ENCODE peak calls at places on chromosome 11, in ten cellular contexts. P, S, C, Q, R, V, E, X, Y and U are unnamed samples.
A peak's percentile ranks its signal among the peaks of the same experiment; 100 is the strongest.

GRCh38 chr11:66015936-66016792 is 4.4 kb downstream of the CST6 start:
- DNase-seq in R (no peak), S (no peak), Y (no peak), Q (no peak), V (no peak), E (no peak), C (no peak), P (no peak), X (no peak), U (no peak)

GRCh38 chr11:19093976-19094375 is 23.0 kb upstream of the ZDHHC13 start:
- DNase-seq in X (no peak), P (no peak), E (no peak), R (no peak), S (peak; percentile 11), C (no peak), V (peak; percentile 73), Y (no peak), Q (no peak), U (no peak)

GRCh38 chr11:113023228-113023627 is 62.0 kb downstream of the NCAM1 start:
- DNase-seq in E (no peak), V (peak; percentile 52), C (no peak), P (no peak), Y (no peak), R (no peak), S (peak; percentile 6), Q (no peak), X (peak; percentile 27), U (peak; percentile 65)

GRCh38 chr11:1373536-1374214 is 16.1 kb upstream of the BRSK2 start:
- DNase-seq in E (no peak), S (no peak), C (no peak), Q (no peak), R (no peak), Y (no peak), V (peak; percentile 57), X (no peak), P (no peak), U (no peak)

GRCh38 chr11:5203366-5203765 is 2.9 kb upstream of the OR51V1 start:
- DNase-seq in P (no peak), Y (no peak), X (no peak), C (no peak), Q (no peak), R (no peak), S (no peak), E (no peak), V (no peak), U (no peak)

GRCh38 chr11:31109446-31109845 is 260.1 kb downstream of the DCDC1 start:
- DNase-seq in C (no peak), P (no peak), S (no peak), V (no peak), E (no peak), R (no peak), Q (no peak), X (no peak), Y (no peak), U (no peak)

GRCh38 chr11:133843454-133843987 is 1.8 kb downstream of the SPATA19 start:
- DNase-seq in E (no peak), Y (no peak), C (peak; percentile 49), Q (no peak), R (no peak), S (no peak), X (no peak), P (no peak), V (no peak), U (no peak)

GRCh38 chr11:131002145-131002544 is 85.9 kb upstream of the SNX19 start:
- DNase-seq in C (no peak), P (no peak), Y (no peak), X (no peak), R (no peak), E (no peak), S (no peak), Q (no peak), V (no peak), U (no peak)

GRCh38 chr11:61765550-61766253 is 13.3 kb downstream of the MYRF start:
- DNase-seq in E (no peak), S (no peak), R (no peak), X (no peak), C (no peak), Y (no peak), P (no peak), V (no peak), Q (no peak), U (no peak)

GRCh38 chr11:102347526-102348331 is 715 bp downstream of the BIRC2 start:
- DNase-seq in R (no peak), Y (peak; percentile 41), E (no peak), X (no peak), Q (no peak), S (peak; percentile 20), V (peak; percentile 44), P (peak; percentile 36), C (no peak), U (peak; percentile 4)

GRCh38 chr11:132139181-132139580 is 768.8 kb downstream of the NTM start:
- DNase-seq in Y (no peak), X (no peak), V (no peak), Q (no peak), C (no peak), R (no peak), P (no peak), E (no peak), S (no peak), U (no peak)

GRCh38 chr11:13140028-13140870 is 131.1 kb downstream of the RASSF10 start:
- DNase-seq in P (no peak), R (peak; percentile 87), Q (no peak), X (no peak), V (peak; percentile 28), S (no peak), Y (peak; percentile 72), C (no peak), E (no peak), U (no peak)

GRCh38 chr11:68480193-68480592 is 19.6 kb downstream of the PPP6R3 start:
- DNase-seq in X (no peak), S (no peak), P (no peak), E (no peak), Y (no peak), R (no peak), C (no peak), Q (no peak), V (no peak), U (no peak)

GRCh38 chr11:64340671-64341335 is 799 bp downstream of the CCDC88B start:
- DNase-seq in P (peak; percentile 87), S (peak; percentile 40), Q (peak; percentile 62), E (peak; percentile 82), X (no peak), C (no peak), V (no peak), R (no peak), Y (peak; percentile 17), U (no peak)

GRCh38 chr11:85718991-85719807 is 33.2 kb upstream of the CCDC89 start:
- DNase-seq in P (no peak), Y (no peak), E (no peak), S (no peak), C (peak; percentile 85), Q (no peak), R (peak; percentile 11), V (peak; percentile 100), X (peak; percentile 99), U (peak; percentile 100)

GRCh38 chr11:11915625-11916024 is 73.9 kb downstream of the USP47 start:
- DNase-seq in Y (no peak), C (no peak), R (no peak), E (no peak), P (no peak), V (no peak), S (no peak), Q (no peak), X (no peak), U (no peak)

GRCh38 chr11:122729139-122729538 is 73.6 kb downstream of the UBASH3B start:
- DNase-seq in S (no peak), P (peak; percentile 24), R (no peak), E (no peak), V (no peak), Y (no peak), Q (no peak), X (no peak), C (no peak), U (no peak)

GRCh38 chr11:66665369-66665768 is 12.3 kb downstream of the RBM4B start:
- DNase-seq in C (peak; percentile 70), R (no peak), V (no peak), Y (no peak), X (no peak), S (no peak), Q (no peak), E (no peak), P (no peak), U (no peak)

GRCh38 chr11:67031791-67032561 is 9.0 kb downstream of the SYT12 start:
- DNase-seq in X (no peak), E (no peak), V (peak; percentile 66), P (no peak), Y (no peak), C (no peak), Q (no peak), S (no peak), R (no peak), U (no peak)

GRCh38 chr11:5608778-5609177 is 12.3 kb downstream of the TRIM6 start:
- DNase-seq in V (peak; percentile 28), Q (no peak), C (no peak), P (no peak), R (no peak), X (no peak), E (no peak), S (no peak), Y (no peak), U (no peak)

GRCh38 chr11:115613986-115614625 is 109.9 kb upstream of the CADM1 start:
- DNase-seq in E (no peak), S (no peak), X (no peak), Y (no peak), P (no peak), V (peak; percentile 74), C (no peak), Q (no peak), R (no peak), U (no peak)

GRCh38 chr11:131037873-131038272 is 121.6 kb upstream of the SNX19 start:
- DNase-seq in P (no peak), R (no peak), V (peak; percentile 19), E (no peak), Y (peak; percentile 5), X (no peak), C (no peak), Q (no peak), S (no peak), U (no peak)

GRCh38 chr11:110613526-110613925 is 98.7 kb downstream of the ARHGAP20 start:
- DNase-seq in C (no peak), R (no peak), V (peak; percentile 4), S (no peak), Y (no peak), X (peak; percentile 10), P (no peak), E (no peak), Q (no peak), U (peak; percentile 3)

GRCh38 chr11:97743205-97743742 is 1277.5 kb upstream of the CNTN5 start:
- DNase-seq in C (no peak), Q (no peak), Y (peak; percentile 30), P (no peak), V (peak; percentile 1), X (no peak), S (peak; percentile 81), R (no peak), E (no peak), U (no peak)

GRCh38 chr11:124867700-124868099 is 2.5 kb downstream of the ROBO3 start:
- DNase-seq in R (no peak), P (peak; percentile 36), E (no peak), X (no peak), V (peak; percentile 40), S (no peak), C (peak; percentile 78), Q (no peak), Y (peak; percentile 61), U (no peak)

GRCh38 chr11:65355013-65355775 is 643 bp downstream of the TIGD3 start:
- DNase-seq in C (peak; percentile 87), E (peak; percentile 56), P (peak; percentile 68), V (no peak), S (peak; percentile 68), X (no peak), Q (no peak), Y (no peak), R (no peak), U (no peak)